ENCODE peak calls at places on chromosome 17, in nine cellular contexts. E is HCT116, V is SK-N-SH, N is K562, K is transverse colon, O is esophagus muscularis mucosa, D is spleen, S is HepG2, I is upper lobe of left lung. J is an unnamed sample.

GRCh38 chr17:59521465-59522126 is 43.8 kb upstream of the DHX40 start:
- DNase-seq in I (peak; percentile 63), D (peak; percentile 79), V (peak; percentile 92), O (no peak), E (peak; percentile 49), N (peak; percentile 91), S (peak; percentile 74), K (peak; percentile 75), J (peak; percentile 58)

GRCh38 chr17:48181653-48182052 is 74.1 kb downstream of the SNX11 start:
- DNase-seq in N (no peak), D (no peak), S (no peak), V (no peak), E (peak; percentile 44), O (no peak), K (no peak), I (no peak), J (no peak)

GRCh38 chr17:62627219-62627903 is at the start of gene MRC2:
- DNase-seq in E (peak; percentile 31), V (peak; percentile 93), K (peak; percentile 35), N (peak; percentile 75), O (no peak), S (no peak), I (peak; percentile 53), D (no peak), J (no peak)

GRCh38 chr17:9298135-9298534 is 276.8 kb downstream of the NTN1 start:
- DNase-seq in N (no peak), S (no peak), I (no peak), V (no peak), O (no peak), K (peak; percentile 37), D (no peak), E (no peak), J (no peak)

GRCh38 chr17:77125432-77125901 is 15.3 kb upstream of the SEC14L1 start:
- DNase-seq in E (peak; percentile 91), K (no peak), I (no peak), S (peak; percentile 67), N (no peak), D (no peak), V (no peak), O (no peak), J (no peak)

GRCh38 chr17:61467416-61468262 is 15.4 kb downstream of the TBX4 start:
- DNase-seq in E (peak; percentile 59), O (no peak), N (peak; percentile 49), S (no peak), V (peak; percentile 76), K (peak; percentile 32), I (no peak), D (peak; percentile 71), J (peak; percentile 38)

GRCh38 chr17:6231886-6232767 is 161.9 kb downstream of the WSCD1 start:
- DNase-seq in D (peak; percentile 43), V (no peak), O (no peak), E (no peak), N (no peak), S (no peak), K (no peak), I (no peak), J (no peak)

GRCh38 chr17:13415877-13416416 is 185.8 kb downstream of the HS3ST3A1 start:
- DNase-seq in E (peak; percentile 13), O (no peak), S (peak; percentile 84), K (peak; percentile 60), N (peak; percentile 16), D (no peak), I (peak; percentile 88), V (peak; percentile 74), J (no peak)

GRCh38 chr17:44780161-44780560 is 21.4 kb downstream of the ADAM11 start:
- DNase-seq in O (no peak), D (peak; percentile 61), S (no peak), K (no peak), N (no peak), E (no peak), V (no peak), I (no peak), J (no peak)

GRCh38 chr17:61378658-61379456 is 20.8 kb upstream of the TBX2 start:
- DNase-seq in D (peak; percentile 34), S (peak; percentile 56), E (no peak), K (no peak), N (no peak), O (no peak), I (no peak), V (no peak), J (no peak)

DNA sequence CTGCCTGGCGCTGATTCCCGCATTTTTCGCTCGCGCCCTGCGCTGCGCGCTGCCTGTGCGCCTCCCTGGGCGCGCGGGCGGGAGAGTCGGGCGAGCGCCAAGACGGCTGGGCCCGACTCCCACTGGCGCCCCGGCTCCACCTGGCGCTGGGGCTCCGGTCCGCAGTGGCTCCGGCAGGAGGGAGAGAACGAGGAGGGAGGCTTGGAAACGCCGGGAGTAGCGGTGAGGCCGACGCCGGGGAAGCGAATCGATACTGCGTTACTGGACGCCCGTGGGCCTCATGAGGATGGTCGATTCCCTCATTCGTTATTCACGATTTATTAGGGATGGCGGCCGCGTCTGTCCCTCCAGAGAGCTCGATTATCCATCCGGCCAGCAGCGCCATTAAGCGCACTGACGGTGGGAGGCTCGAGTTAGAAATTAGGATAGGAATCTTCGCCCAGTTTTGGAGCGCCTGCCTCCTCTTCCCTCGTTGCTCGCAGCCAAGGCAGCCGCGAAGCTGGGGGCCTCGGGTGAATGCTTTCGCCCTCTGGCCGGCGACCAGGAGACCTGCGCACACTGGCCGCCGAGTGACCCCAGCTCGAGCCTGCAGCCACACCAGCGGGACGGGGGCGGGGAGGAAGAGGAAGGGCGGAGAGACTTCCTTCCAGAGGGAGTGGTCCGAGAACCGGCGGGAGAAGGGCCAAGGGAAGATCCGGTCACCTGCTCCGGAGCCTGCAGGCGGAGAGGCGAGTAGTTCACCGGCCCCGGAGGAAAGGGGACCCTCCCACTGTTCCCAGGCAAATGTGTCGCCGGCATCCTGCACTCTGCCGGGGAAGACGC is 1.3 kb upstream of the PCGF2 start:
- DNase-seq in D (peak; percentile 91), I (peak; percentile 93), S (peak; percentile 89), O (peak; percentile 96), K (peak; percentile 84), N (peak; percentile 59), E (peak; percentile 56), V (peak; percentile 65), J (peak; percentile 81)
- TF ChIP-seq CTCF in D (no peak), I (no peak), S (peak; percentile 46), O (no peak), K (no peak), N (no peak), E (no peak), V (no peak), J (no peak)

GRCh38 chr17:68606451-68607307 is 5.5 kb upstream of the FAM20A start:
- DNase-seq in K (no peak), I (no peak), D (no peak), V (no peak), O (no peak), E (no peak), N (no peak), S (peak; percentile 65), J (no peak)
- H3K9me3 ChIP-seq in K (peaks cover 33% of the 10 kb centered on the region), I (peaks cover 35% of the 10 kb centered on the region), D (peaks cover 48% of the 10 kb centered on the region), V (peaks cover 15% of the 10 kb centered on the region), O (peaks cover 39% of the 10 kb centered on the region), E (peaks cover 36% of the 10 kb centered on the region), N (no peaks in the 10 kb centered on the region), S (peaks cover 23% of the 10 kb centered on the region), J (peaks cover 38% of the 10 kb centered on the region)

GRCh38 chr17:73342549-73343167 is 30.9 kb upstream of the CDC42EP4 start:
- DNase-seq in O (no peak), D (no peak), S (no peak), K (no peak), N (no peak), V (no peak), I (no peak), E (no peak), J (no peak)

GRCh38 chr17:73341350-73342056 is 29.7 kb upstream of the CDC42EP4 start:
- DNase-seq in N (no peak), S (no peak), O (no peak), K (no peak), D (no peak), V (no peak), I (no peak), E (no peak), J (no peak)

GRCh38 chr17:73342057-73342522 is 30.3 kb upstream of the CDC42EP4 start:
- DNase-seq in N (no peak), O (no peak), S (no peak), K (peak; percentile 65), D (no peak), V (peak; percentile 69), I (peak; percentile 82), E (no peak), J (peak; percentile 77)

GRCh38 chr17:73343739-73344454 is 32.1 kb upstream of the CDC42EP4 start:
- DNase-seq in E (no peak), K (no peak), O (no peak), V (peak; percentile 80), D (no peak), N (no peak), I (no peak), S (no peak), J (no peak)

GRCh38 chr17:73343168-73343634 is 31.4 kb upstream of the CDC42EP4 start:
- DNase-seq in N (peak; percentile 63), I (no peak), O (no peak), E (no peak), K (peak; percentile 51), S (no peak), V (peak; percentile 94), D (no peak), J (no peak)
- TF ChIP-seq POLR2AphosphoS5 in N (no peak), I (no peak), O (peak; percentile 55), E (no peak), K (peak; percentile 31), S (no peak), V (peak; percentile 77), D (peak; percentile 61), J (no peak)

GRCh38 chr17:2751482-2751881 is 2.0 kb upstream of the CCDC92B start:
- DNase-seq in E (no peak), V (no peak), K (no peak), S (no peak), I (no peak), O (no peak), D (no peak), N (no peak), J (no peak)

GRCh38 chr17:2750721-2751120 is 1.3 kb upstream of the CCDC92B start:
- DNase-seq in S (no peak), E (no peak), V (no peak), I (no peak), D (no peak), O (no peak), N (no peak), K (no peak), J (no peak)

GRCh38 chr17:2758870-2759269 is 9.4 kb upstream of the CCDC92B start:
- DNase-seq in O (no peak), V (no peak), S (no peak), N (no peak), E (no peak), I (no peak), D (no peak), K (no peak), J (no peak)

DNA sequence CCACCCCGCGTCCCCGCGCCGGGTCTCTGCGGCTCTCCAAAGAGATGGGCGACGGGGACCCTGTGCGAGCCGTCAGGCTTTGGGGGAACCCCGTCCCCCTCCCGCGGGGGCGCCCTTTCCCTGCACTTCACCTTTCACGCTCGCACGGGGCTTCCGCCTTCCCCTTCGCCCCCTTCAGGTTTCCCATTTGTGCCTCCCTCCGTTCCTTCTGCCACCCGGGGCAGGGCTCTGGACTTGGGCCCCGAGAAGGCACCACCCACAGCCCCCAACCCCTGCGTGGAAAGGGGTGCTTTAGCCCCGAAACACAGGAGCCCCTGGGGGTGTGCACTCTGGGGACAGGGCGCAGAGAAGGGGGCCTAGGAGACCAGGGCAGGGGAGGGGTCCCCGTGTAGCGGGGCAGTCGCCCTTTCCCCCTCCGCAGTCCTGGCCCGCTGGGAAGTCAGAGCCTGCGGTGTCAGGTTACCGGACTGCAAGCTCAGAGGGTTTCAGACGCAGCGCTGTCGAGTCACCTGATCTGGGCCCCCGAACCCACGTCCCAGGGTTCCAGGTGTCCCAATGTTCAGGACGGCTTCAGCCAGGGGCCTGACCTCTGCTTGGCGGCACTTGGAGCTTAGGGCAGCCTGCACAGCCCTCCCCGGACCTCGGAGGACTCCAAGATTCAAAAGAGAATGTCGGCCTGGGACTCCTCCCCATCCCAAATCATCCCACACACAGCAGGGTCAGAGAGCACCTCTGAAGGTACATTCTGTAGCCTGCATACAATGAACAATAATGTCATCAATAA is 6.7 kb upstream of the CCDC92B start:
- DNase-seq in E (no peak), K (no peak), O (no peak), D (no peak), V (no peak), I (no peak), S (no peak), N (peak; percentile 17), J (no peak)
- TF ChIP-seq CTCF in E (no peak), K (no peak), O (no peak), D (no peak), V (no peak), I (no peak), S (peak; percentile 5), N (no peak), J (no peak)

J was measured in stomach.